ENCODE peak calls at places on chromosomes 13 and 19, in ten cellular contexts. G is T-helper 9 cell; D is adipocyte; V is upper lobe of left lung; N is SK-MEL-5; O is foreskin fibroblast; H is activated CD4-positive, CD25-positive, alpha-beta regulatory T cell treated with anti-CD3 and anti-CD28 coated beads, Interleukin-2, amount 50 U/mL, for 72 hours; K is cardiac fibroblast; F is activated T-cell treated with anti-CD3 and anti-CD28 coated beads, Interleukin-2, amount 50 U/mL, for 48 hours; J is stimulated activated CD4-positive, alpha-beta T cell treated with anti-CD3 and anti-CD28 coated beads, Interleukin-1b, Interleukin-23, amount 100 ng/mL, for 24 hours. P is an unnamed sample.

GRCh38 chr13:74158028-74158427 is 23.8 kb upstream of the KLF12 start:
- DNase-seq in V (peak), K (peak), F (no peak), O (peak), D (no peak), H (no peak), N (no peak), G (no peak), J (no peak), P (no peak)

GRCh38 chr13:36999054-36999927 is at the start of gene ALG5:
- DNase-seq in D (peak), J (peak), H (peak), O (peak), F (peak), K (peak), G (peak), N (peak), V (peak), P (peak)

GRCh38 chr19:49553451-49554271 is 25.9 kb downstream of the RCN3 start:
- DNase-seq in G (peak), V (no peak), O (peak), H (no peak), N (no peak), K (peak), F (peak), D (peak), J (no peak), P (no peak)

GRCh38 chr13:111204438-111205177 is 89.5 kb downstream of the ARHGEF7 start:
- DNase-seq in D (peak), V (peak), H (no peak), G (no peak), O (peak), N (no peak), K (peak), F (no peak), J (no peak), P (no peak)

GRCh38 chr19:54453921-54454780 is 5.2 kb downstream of the LENG8 start:
- DNase-seq in K (no peak), F (no peak), J (no peak), V (peak), H (no peak), D (no peak), G (no peak), O (no peak), N (no peak), P (no peak)

GRCh38 chr13:37201081-37201480 is 95.6 kb upstream of the CSNK1A1L start:
- DNase-seq in D (no peak), O (peak), H (no peak), N (no peak), J (no peak), G (no peak), V (no peak), F (no peak), K (no peak), P (no peak)

GRCh38 chr19:55490478-55491436 is 2.5 kb downstream of the SSC5D start:
- DNase-seq in N (no peak), J (no peak), V (peak), G (no peak), K (peak), D (no peak), H (no peak), O (no peak), F (no peak), P (no peak)

GRCh38 chr19:35266904-35267817 is 1.6 kb upstream of the USF2 start:
- DNase-seq in D (peak), N (no peak), F (peak), O (peak), V (peak), H (peak), G (peak), J (no peak), K (peak), P (no peak)

GRCh38 chr13:34750078-34750703 is 191.9 kb upstream of the NBEA start:
- DNase-seq in V (no peak), D (peak), N (no peak), J (no peak), O (no peak), H (no peak), G (no peak), K (peak), F (no peak), P (no peak)

GRCh38 chr13:30898721-30899188 is 7.3 kb upstream of the MEDAG start:
- DNase-seq in V (no peak), K (peak), G (no peak), F (peak), N (no peak), D (peak), O (peak), H (no peak), J (no peak), P (no peak)

GRCh38 chr19:33125929-33126388 is 6.0 kb upstream of the WDR88 start:
- DNase-seq in G (peak), O (peak), F (peak), D (peak), J (peak), V (no peak), K (peak), N (peak), H (peak), P (peak)

GRCh38 chr13:97369269-97369893 is 64.6 kb upstream of the RAP2A start:
- DNase-seq in N (peak), J (no peak), V (no peak), H (no peak), F (no peak), G (no peak), K (no peak), D (peak), O (no peak), P (no peak)

GRCh38 chr13:96671073-96671472 is 323.2 kb downstream of the OXGR1 start:
- DNase-seq in H (no peak), J (no peak), D (no peak), K (no peak), V (no peak), O (no peak), G (no peak), F (no peak), N (no peak), P (no peak)

GRCh38 chr13:25170554-25171107 is 1.5 kb downstream of the AMER2 start:
- DNase-seq in O (no peak), G (no peak), H (no peak), F (no peak), D (peak), V (peak), N (no peak), J (no peak), K (no peak), P (peak)

GRCh38 chr19:42596391-42597071 is 1.8 kb upstream of the CEACAM8 start:
- DNase-seq in H (peak), D (peak), V (peak), N (peak), J (no peak), K (peak), F (peak), O (no peak), G (peak), P (no peak)

GRCh38 chr19:46209051-46209450 is 20.5 kb upstream of the IGFL1 start:
- DNase-seq in F (no peak), N (no peak), K (no peak), O (no peak), H (no peak), D (no peak), V (no peak), G (no peak), J (no peak), P (no peak)

GRCh38 chr13:34640931-34641330 is 301.1 kb upstream of the NBEA start:
- DNase-seq in V (no peak), D (no peak), H (no peak), N (no peak), J (no peak), G (no peak), F (no peak), K (no peak), O (no peak), P (no peak)

GRCh38 chr19:5705552-5705951 is 14.4 kb downstream of the LONP1 start:
- DNase-seq in N (no peak), V (peak), D (no peak), J (no peak), H (no peak), K (no peak), O (no peak), F (no peak), G (no peak), P (no peak)

GRCh38 chr13:50124536-50125305 is 109.5 kb downstream of the KCNRG start:
- DNase-seq in N (peak), V (peak), O (peak), H (no peak), K (peak), G (peak), J (peak), D (peak), F (peak), P (peak)

GRCh38 chr19:29477831-29478577 is 47.8 kb upstream of the VSTM2B start:
- DNase-seq in D (no peak), O (no peak), J (no peak), H (no peak), K (no peak), G (no peak), N (no peak), V (no peak), F (no peak), P (no peak)

GRCh38 chr13:41708648-41709175 is 251.4 kb downstream of the RGCC start:
- DNase-seq in N (no peak), J (no peak), V (no peak), O (no peak), D (no peak), K (peak), F (no peak), H (no peak), G (no peak), P (no peak)

GRCh38 chr13:65977525-65977924 is 1252.6 kb downstream of the PCDH9 start:
- DNase-seq in V (no peak), H (no peak), D (no peak), F (no peak), O (no peak), G (no peak), K (no peak), N (no peak), J (no peak), P (no peak)

GRCh38 chr13:44237276-44237767 is 136.3 kb upstream of the SERP2 start:
- DNase-seq in J (no peak), V (no peak), F (peak), N (no peak), G (no peak), K (peak), D (peak), O (peak), H (no peak), P (peak)

GRCh38 chr13:63737418-63737817 is 2321.8 kb upstream of the PCDH20 start:
- DNase-seq in K (no peak), H (no peak), F (no peak), O (no peak), J (no peak), G (no peak), N (no peak), D (no peak), V (peak), P (no peak)

GRCh38 chr19:55958356-55958755 is 10.7 kb downstream of the NLRP8 start:
- DNase-seq in V (no peak), D (no peak), N (no peak), G (no peak), O (no peak), K (no peak), H (no peak), F (no peak), J (no peak), P (no peak)

GRCh38 chr13:36431204-36432105 is 840 bp upstream of the CCNA1 start:
- DNase-seq in J (no peak), D (peak), F (peak), N (no peak), G (no peak), O (no peak), H (no peak), V (peak), K (no peak), P (no peak)

GRCh38 chr13:83780201-83780600 is 102.1 kb downstream of the SLITRK1 start:
- DNase-seq in D (peak), H (no peak), K (peak), V (no peak), F (no peak), O (peak), G (no peak), N (peak), J (no peak), P (no peak)

GRCh38 chr13:106243011-106243410 is 292.5 kb downstream of the EFNB2 start:
- DNase-seq in V (no peak), O (no peak), J (no peak), K (no peak), H (no peak), N (no peak), F (no peak), D (no peak), G (no peak), P (no peak)

GRCh38 chr19:34254552-34255432 is at the start of gene GARRE1:
- DNase-seq in G (peak), K (peak), O (no peak), J (peak), H (peak), V (peak), N (peak), F (peak), D (peak), P (no peak)

GRCh38 chr13:98785405-98785804 is 32.9 kb upstream of the SLC15A1 start:
- DNase-seq in D (no peak), H (no peak), J (no peak), O (no peak), K (no peak), F (no peak), G (no peak), N (no peak), V (no peak), P (no peak)

GRCh38 chr19:51727349-51727880 is 3.6 kb upstream of the HAS1 start:
- DNase-seq in G (no peak), V (no peak), H (no peak), O (peak), K (peak), D (peak), N (no peak), F (no peak), J (no peak), P (no peak)

GRCh38 chr13:101985321-101985720 is 416.5 kb downstream of the FGF14 start:
- DNase-seq in N (no peak), O (peak), H (no peak), V (no peak), F (no peak), K (no peak), G (no peak), D (no peak), J (no peak), P (no peak)

GRCh38 chr19:41708481-41708880 is at the start of gene CEACAM5:
- DNase-seq in V (no peak), F (no peak), D (no peak), G (no peak), H (no peak), K (no peak), J (no peak), O (no peak), N (no peak), P (no peak)

GRCh38 chr19:45901912-45902650 is at the start of gene MYPOP:
- DNase-seq in K (no peak), N (no peak), D (peak), J (no peak), G (no peak), F (no peak), O (no peak), V (no peak), H (no peak), P (no peak)

GRCh38 chr13:107367258-107367657 is 799.3 kb upstream of the ARGLU1 start:
- DNase-seq in K (no peak), F (no peak), H (no peak), V (peak), J (no peak), D (no peak), G (no peak), N (no peak), O (no peak), P (no peak)

GRCh38 chr13:95002126-95002525 is 289.8 kb upstream of the SOX21 start:
- DNase-seq in F (no peak), G (no peak), D (no peak), N (no peak), V (no peak), J (no peak), O (no peak), K (no peak), H (no peak), P (no peak)

GRCh38 chr19:39768334-39768733 is 10.3 kb upstream of the LEUTX start:
- DNase-seq in G (no peak), K (no peak), N (no peak), F (no peak), J (no peak), D (no peak), O (no peak), V (no peak), H (no peak), P (no peak)

GRCh38 chr13:28529836-28530235 is 34.9 kb upstream of the FLT1 start:
- DNase-seq in F (no peak), H (no peak), N (no peak), D (no peak), V (no peak), O (peak), K (no peak), J (no peak), G (no peak), P (no peak)